ENCODE peak calls at places on chromosome X, in ten cellular contexts. J is epithelial cell of esophagus, Z is foreskin fibroblast, I is transverse colon, F is heart right ventricle, B is K562, T is HFF-Myc, E is mucosa of descending colon, L is AG09309, G is A549. K is an unnamed sample.

GRCh38 chrX:45540181-45540580 is 339.5 kb upstream of the DIPK2B start:
- DNase-seq in Z (no peak), F (no peak), G (no peak), J (no peak), I (no peak), B (no peak), T (no peak), L (no peak), E (no peak), K (no peak)

GRCh38 chrX:85851418-85851817 is 195.9 kb downstream of the CHM start:
- DNase-seq in G (peak), J (peak), E (peak), L (no peak), I (peak), T (no peak), B (peak), F (no peak), Z (no peak), K (peak)

GRCh38 chrX:20140410-20140809 is 1.2 kb downstream of the EIF1AX start:
- DNase-seq in J (no peak), F (no peak), I (no peak), L (no peak), B (no peak), G (no peak), T (no peak), Z (no peak), E (no peak), K (no peak)

GRCh38 chrX:69389221-69389620 is 114.9 kb upstream of the NALF2 start:
- DNase-seq in Z (no peak), B (no peak), T (no peak), L (no peak), F (no peak), G (no peak), J (no peak), I (no peak), E (no peak), K (no peak)

GRCh38 chrX:14406225-14406624 is 123.1 kb upstream of the GLRA2 start:
- DNase-seq in J (no peak), L (no peak), I (no peak), Z (no peak), F (no peak), T (no peak), G (no peak), B (no peak), E (no peak), K (no peak)

GRCh38 chrX:10965399-10965798 is 145.7 kb upstream of the HCCS start:
- DNase-seq in J (no peak), B (no peak), Z (no peak), I (no peak), E (no peak), T (no peak), G (no peak), L (no peak), F (no peak), K (no peak)

GRCh38 chrX:124467202-124467601 is 120.8 kb downstream of the SH2D1A start:
- DNase-seq in E (no peak), T (no peak), G (no peak), F (no peak), J (no peak), B (no peak), Z (no peak), I (no peak), L (no peak), K (no peak)

GRCh38 chrX:68846536-68846935 is 17.7 kb downstream of the EFNB1 start:
- DNase-seq in B (no peak), Z (no peak), G (no peak), E (no peak), L (no peak), T (no peak), J (no peak), F (no peak), I (no peak), K (no peak)

GRCh38 chrX:46376246-46376885 is 168.9 kb downstream of the ZNF674 start:
- DNase-seq in E (no peak), B (peak), F (no peak), J (peak), I (peak), Z (peak), G (peak), L (peak), T (peak), K (peak)

GRCh38 chrX:123736333-123736921 is 3.6 kb upstream of the THOC2 start:
- DNase-seq in E (no peak), I (no peak), G (peak), B (no peak), T (peak), L (peak), F (no peak), Z (peak), J (peak), K (peak)

DNA sequence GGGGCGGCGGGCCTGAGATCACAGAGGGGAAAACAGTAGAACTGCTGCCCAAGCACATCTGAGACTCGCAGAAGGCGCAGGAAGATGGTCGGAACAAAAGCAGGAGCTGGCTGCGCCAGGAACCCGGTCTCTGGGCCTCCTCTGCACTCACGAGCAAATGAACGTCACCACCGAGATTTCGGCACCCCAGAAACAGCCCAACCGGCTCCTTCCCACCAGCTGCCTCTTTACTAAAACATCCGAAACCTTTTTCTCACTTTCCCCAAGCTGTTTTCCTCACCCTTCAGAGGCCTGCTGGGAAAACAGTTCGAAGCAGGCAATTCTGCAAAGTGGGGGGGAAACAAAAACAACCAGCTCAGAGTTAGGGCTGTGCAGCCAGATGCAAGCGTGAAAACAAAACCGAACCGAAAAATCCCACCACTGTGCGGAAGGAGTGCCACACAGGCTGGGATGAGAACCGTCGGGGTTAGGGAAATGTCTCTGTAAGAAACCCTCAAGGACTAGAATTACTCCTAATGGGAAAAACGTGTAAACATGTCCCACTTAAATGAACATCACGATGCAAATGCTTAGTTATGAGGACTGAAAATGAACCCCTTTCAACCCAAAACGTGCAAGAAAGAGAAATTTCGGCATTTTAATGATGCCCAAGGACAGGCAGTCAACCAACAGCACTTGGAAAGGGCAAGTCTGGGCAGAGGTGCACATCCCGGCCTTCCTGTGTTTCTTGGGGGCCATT is 15.9 kb downstream of the DHRSX start:
- DNase-seq in L (no peak), F (peak), Z (peak), G (no peak), I (no peak), E (no peak), B (no peak), T (no peak), J (peak), K (peak)
- H3K4me3 ChIP-seq in L (peak), F (peak), Z (peak), G (no peak), I (no peak), E (no peak), B (no peak), T (peak), J (no peak), K (peak)

DNA sequence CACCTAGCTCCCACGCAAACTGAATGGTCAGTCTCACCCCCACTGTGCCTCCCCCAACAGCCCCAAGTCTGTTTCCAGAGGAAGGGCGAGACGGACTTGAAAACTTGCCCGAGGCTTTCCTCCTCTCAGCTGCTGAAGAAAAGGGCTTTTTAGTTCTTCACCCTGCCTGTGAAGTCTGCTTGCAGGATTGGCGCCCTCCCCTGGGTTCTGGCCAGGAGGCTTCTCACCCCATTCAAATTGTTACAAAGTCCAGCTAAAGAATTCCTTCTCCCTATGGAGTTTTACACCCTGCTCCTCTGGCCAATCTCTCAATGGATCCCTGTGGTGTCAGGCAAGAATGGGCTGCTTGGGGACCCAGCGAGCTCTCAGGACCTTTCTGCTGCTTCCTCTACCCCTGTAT is 241.0 kb downstream of the AFF2 start:
- DNase-seq in F (no peak), J (no peak), B (no peak), E (no peak), G (no peak), Z (no peak), L (no peak), T (no peak), I (no peak), K (no peak)
- TF ChIP-seq CTCF in F (no peak), J (no peak), B (no peak), E (no peak), G (no peak), Z (no peak), L (no peak), T (no peak), I (no peak), K (no peak)

DNA sequence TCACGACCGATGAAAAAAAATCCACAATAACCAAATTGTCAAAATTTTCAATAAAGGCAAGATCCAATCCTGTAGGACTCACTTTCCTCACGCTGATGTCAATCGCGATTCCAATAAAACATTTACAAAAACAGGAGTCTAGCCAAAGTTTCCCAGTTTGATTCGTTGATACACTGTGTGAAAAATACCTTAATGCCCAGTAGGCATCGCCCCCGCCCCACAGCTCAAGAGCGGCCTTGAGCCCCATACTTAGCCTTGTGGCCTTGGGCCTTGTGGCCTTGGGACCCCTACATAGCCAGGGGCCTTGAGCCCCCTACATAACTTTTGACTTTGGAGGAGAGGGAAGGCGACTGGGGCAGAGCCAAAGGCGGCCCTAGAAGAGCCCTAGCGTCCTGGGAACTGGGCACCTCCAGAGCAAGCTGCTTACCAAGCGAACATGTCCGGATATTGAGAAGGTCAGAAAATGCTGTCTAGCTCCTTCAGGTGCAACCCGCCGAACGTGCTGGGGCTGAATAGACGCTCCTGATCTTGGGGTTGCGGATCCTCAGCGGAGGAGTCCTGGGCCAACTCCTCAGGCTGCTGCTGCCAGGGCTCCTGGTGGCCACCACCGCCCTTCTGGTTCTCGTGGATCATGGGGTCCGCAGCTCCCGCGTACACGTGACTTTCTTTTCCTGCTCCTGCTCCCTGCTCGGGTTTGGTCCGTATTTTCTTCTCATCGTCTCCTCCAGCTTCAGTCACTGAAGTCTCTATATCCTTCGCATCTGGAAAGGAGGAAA is 62.9 kb downstream of the RHOXF2B start:
- DNase-seq in L (no peak), B (no peak), T (no peak), I (no peak), F (no peak), J (no peak), E (no peak), G (no peak), Z (no peak), K (no peak)
- H3K4me3 ChIP-seq in L (no peak), B (no peak), T (no peak), I (no peak), F (peak), J (no peak), E (no peak), G (no peak), Z (no peak), K (no peak)

GRCh38 chrX:143994206-143994605 is 110.3 kb downstream of the UBE2NL start:
- DNase-seq in G (no peak), E (no peak), B (no peak), F (no peak), T (no peak), J (peak), Z (no peak), I (no peak), L (no peak), K (peak)

DNA sequence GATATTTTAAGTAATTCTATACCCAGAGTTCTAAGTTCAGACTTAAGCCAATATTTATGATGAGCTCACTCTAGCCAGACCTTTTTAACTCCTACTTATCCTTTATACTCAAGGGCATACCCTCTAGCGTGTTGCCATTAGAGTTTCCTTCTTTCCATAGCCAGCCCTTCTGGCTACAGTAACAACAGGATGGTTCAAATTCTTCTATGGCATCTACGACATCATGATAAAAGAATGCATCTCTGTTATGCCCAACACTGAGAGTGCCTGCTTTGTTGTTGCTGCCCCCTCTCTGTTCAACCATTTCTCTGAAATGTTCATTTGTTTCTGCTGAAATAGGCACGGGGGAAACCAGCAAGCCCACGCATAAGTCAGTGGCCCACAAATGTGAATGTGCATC is 104.5 kb downstream of the UBE2NL start:
- DNase-seq in Z (no peak), G (no peak), B (no peak), T (no peak), J (no peak), E (no peak), I (no peak), L (no peak), F (no peak), K (no peak)
- TF ChIP-seq CTCF in Z (no peak), G (no peak), B (no peak), T (no peak), J (no peak), E (no peak), I (no peak), L (no peak), F (no peak), K (no peak)

GRCh38 chrX:155876704-155877103 is 4.4 kb upstream of the VAMP7 start:
- DNase-seq in T (no peak), F (no peak), J (no peak), L (no peak), E (no peak), I (no peak), G (no peak), Z (no peak), B (no peak), K (no peak)

GRCh38 chrX:155873203-155873602 is 7.9 kb upstream of the VAMP7 start:
- DNase-seq in E (no peak), F (no peak), T (no peak), Z (no peak), I (no peak), G (no peak), L (no peak), J (no peak), B (no peak), K (no peak)

GRCh38 chrX:155877288-155877687 is 3.9 kb upstream of the VAMP7 start:
- DNase-seq in E (no peak), L (no peak), T (no peak), G (no peak), J (no peak), B (no peak), Z (no peak), I (no peak), F (no peak), K (no peak)

GRCh38 chrX:155871934-155872333 is 9.2 kb upstream of the VAMP7 start:
- DNase-seq in F (no peak), J (no peak), B (no peak), G (no peak), E (no peak), L (no peak), I (no peak), T (no peak), Z (no peak), K (no peak)

GRCh38 chrX:155874571-155875244 is 6.4 kb upstream of the VAMP7 start:
- DNase-seq in T (no peak), E (no peak), J (no peak), F (peak), B (no peak), I (no peak), G (no peak), Z (no peak), L (no peak), K (no peak)
- H3K4me3 ChIP-seq in T (no peak), E (no peak), J (no peak), F (peak), B (no peak), I (no peak), G (peak), Z (peak), L (no peak), K (no peak)

K was measured in fibroblast of mammary gland.